ENCODE peak calls at places on chromosomes 2 and 18, in five cellular contexts. U, M, T, W and L are unnamed samples.

GRCh38 chr2:212284166-212284565 is 254.4 kb downstream of the ERBB4 start:
- DNase-seq in T (no peak), W (no peak), M (no peak), U (no peak), L (no peak)

GRCh38 chr18:9869713-9870430 is 15.9 kb upstream of the TXNDC2 start:
- DNase-seq in U (no peak), W (peak), M (peak), T (peak), L (peak)

GRCh38 chr2:38315707-38316333 is 61.3 kb downstream of the ATL2 start:
- DNase-seq in U (no peak), T (peak), W (peak), M (no peak), L (peak)

GRCh38 chr2:112257575-112257974 is 2.7 kb upstream of the ZC3H8 start:
- DNase-seq in T (no peak), M (no peak), U (no peak), W (peak), L (no peak)

GRCh38 chr2:61834893-61835292 is 19.0 kb downstream of the FAM161A start:
- DNase-seq in W (peak), M (no peak), T (no peak), U (no peak), L (no peak)

GRCh38 chr2:45759310-45759851 is 107.9 kb downstream of the PRKCE start:
- DNase-seq in T (no peak), M (no peak), W (peak), U (no peak), L (peak)

GRCh38 chr2:230643576-230644291 is 68.9 kb upstream of the CAB39 start:
- DNase-seq in T (no peak), W (no peak), M (no peak), U (peak), L (no peak)

GRCh38 chr18:3666526-3667254 is 216.7 kb downstream of the TGIF1 start:
- DNase-seq in T (no peak), W (no peak), U (no peak), M (no peak), L (no peak)

GRCh38 chr2:54772110-54772509 is 48.6 kb downstream of the EML6 start:
- DNase-seq in U (no peak), W (peak), T (no peak), M (no peak), L (no peak)

GRCh38 chr2:237629739-237630138 is 2.4 kb downstream of the LRRFIP1 start:
- DNase-seq in T (no peak), M (no peak), W (peak), U (no peak), L (peak)

GRCh38 chr2:33086400-33087015 is 139.8 kb downstream of the LTBP1 start:
- DNase-seq in T (no peak), M (no peak), W (peak), U (no peak), L (no peak)

GRCh38 chr2:104091894-104092293 is 762.0 kb upstream of the POU3F3 start:
- DNase-seq in T (no peak), W (no peak), U (no peak), M (no peak), L (no peak)

GRCh38 chr2:56713161-56713676 is 529.4 kb downstream of the CCDC85A start:
- DNase-seq in U (no peak), W (peak), T (no peak), M (no peak), L (no peak)

GRCh38 chr2:10084567-10084910 is 4.3 kb upstream of the CYS1 start:
- DNase-seq in W (no peak), T (no peak), M (no peak), U (no peak), L (no peak)

GRCh38 chr2:157887946-157888345 is 11.8 kb upstream of the ACVR1 start:
- DNase-seq in M (no peak), W (no peak), T (no peak), U (no peak), L (no peak)

GRCh38 chr2:197433770-197434438 is 924 bp downstream of the SF3B1 start:
- DNase-seq in U (no peak), T (no peak), M (no peak), W (peak), L (no peak)

GRCh38 chr18:47873625-47874024 is 56.8 kb downstream of the SMAD2 start:
- DNase-seq in M (no peak), W (no peak), U (no peak), T (no peak), L (no peak)

GRCh38 chr18:59275406-59275949 is 2.2 kb upstream of the RAX start:
- DNase-seq in W (no peak), T (no peak), U (no peak), M (no peak), L (no peak)

GRCh38 chr2:179106342-179107178 is 56.6 kb upstream of the CCDC141 start:
- DNase-seq in M (no peak), U (no peak), W (peak), T (peak), L (peak)

GRCh38 chr2:160261731-160262130 is 61.7 kb upstream of the ITGB6 start:
- DNase-seq in M (no peak), W (no peak), T (no peak), U (no peak), L (no peak)

GRCh38 chr2:199469514-199470360 is 12.0 kb upstream of the SATB2 start:
- DNase-seq in M (no peak), T (no peak), U (no peak), W (no peak), L (no peak)

GRCh38 chr2:151810506-151810905 is 17.7 kb downstream of the ARL5A start:
- DNase-seq in M (no peak), U (no peak), T (no peak), W (no peak), L (no peak)

GRCh38 chr2:137801228-137801627 is 163.0 kb upstream of the HNMT start:
- DNase-seq in W (no peak), M (no peak), U (no peak), T (no peak), L (no peak)

GRCh38 chr18:79156330-79156729 is 87.1 kb downstream of the ATP9B start:
- DNase-seq in T (no peak), W (no peak), M (no peak), U (no peak), L (no peak)

GRCh38 chr2:156329922-156330726 is 2.4 kb downstream of the NR4A2 start:
- DNase-seq in W (no peak), M (no peak), U (no peak), T (no peak), L (no peak)

GRCh38 chr2:237964578-237965404 is 2.0 kb upstream of the UBE2F start:
- DNase-seq in M (no peak), U (no peak), T (no peak), W (peak), L (no peak)

GRCh38 chr2:53535234-53535867 is 232.3 kb upstream of the CHAC2 start:
- DNase-seq in W (no peak), M (no peak), T (no peak), U (no peak), L (no peak)

GRCh38 chr2:148021059-148021985 is at the start of gene MBD5:
- DNase-seq in W (peak), T (peak), U (peak), M (no peak), L (peak)

GRCh38 chr2:989766-990467 is 39.3 kb downstream of the SNTG2 start:
- DNase-seq in M (no peak), U (no peak), W (no peak), T (no peak), L (no peak)

GRCh38 chr2:68710336-68710735 is 24.3 kb upstream of the ARHGAP25 start:
- DNase-seq in M (no peak), T (no peak), W (peak), U (no peak), L (no peak)

GRCh38 chr2:33209976-33210375 is 263.2 kb downstream of the LTBP1 start:
- DNase-seq in W (peak), M (no peak), U (no peak), T (no peak), L (no peak)

GRCh38 chr2:202671317-202672035 is 36.7 kb downstream of the FAM117B start:
- DNase-seq in M (no peak), T (no peak), W (no peak), U (no peak), L (no peak)

GRCh38 chr2:119739580-119740255 is 20.0 kb upstream of the PTPN4 start:
- DNase-seq in M (no peak), T (no peak), U (no peak), W (no peak), L (no peak)

GRCh38 chr2:75994759-75995158 is 284.0 kb upstream of the GCFC2 start:
- DNase-seq in U (no peak), T (no peak), M (no peak), W (no peak), L (no peak)

GRCh38 chr18:10877974-10878373 is 271.4 kb downstream of the PIEZO2 start:
- DNase-seq in M (no peak), W (no peak), U (no peak), T (no peak), L (no peak)

GRCh38 chr2:111656436-111656835 is 227.6 kb downstream of the ANAPC1 start:
- DNase-seq in W (no peak), T (no peak), U (no peak), M (no peak), L (no peak)

GRCh38 chr18:63788447-63789096 is 13.4 kb downstream of the SERPINB7 start:
- DNase-seq in M (no peak), W (peak), T (peak), U (no peak), L (no peak)

GRCh38 chr2:38750793-38751042 is 443 bp downstream of the SRSF7 start:
- DNase-seq in U (peak), W (no peak), T (peak), M (peak), L (peak)

GRCh38 chr2:132438650-132439030 is 22.0 kb downstream of the GPR39 start:
- DNase-seq in T (peak), W (peak), U (no peak), M (no peak), L (peak)

GRCh38 chr2:174013310-174013751 is 48.2 kb upstream of the SP3 start:
- DNase-seq in M (peak), U (peak), T (no peak), W (no peak), L (no peak)
- TF ChIP-seq POLR2A in M (peak), U (no peak), T (no peak), W (no peak), L (no peak)

GRCh38 chr2:28662468-28663095 is 89.0 kb upstream of the PPP1CB start:
- DNase-seq in M (peak), U (no peak), W (peak), T (no peak), L (no peak)

GRCh38 chr2:28666496-28667184 is 85.0 kb upstream of the PPP1CB start:
- DNase-seq in T (no peak), U (no peak), W (peak), M (no peak), L (no peak)

GRCh38 chr2:28663359-28663758 is 88.3 kb upstream of the PPP1CB start:
- DNase-seq in U (no peak), W (peak), M (no peak), T (no peak), L (no peak)

GRCh38 chr2:28664120-28664842 is 87.3 kb upstream of the PPP1CB start:
- DNase-seq in U (no peak), T (no peak), W (peak), M (peak), L (no peak)

DNA sequence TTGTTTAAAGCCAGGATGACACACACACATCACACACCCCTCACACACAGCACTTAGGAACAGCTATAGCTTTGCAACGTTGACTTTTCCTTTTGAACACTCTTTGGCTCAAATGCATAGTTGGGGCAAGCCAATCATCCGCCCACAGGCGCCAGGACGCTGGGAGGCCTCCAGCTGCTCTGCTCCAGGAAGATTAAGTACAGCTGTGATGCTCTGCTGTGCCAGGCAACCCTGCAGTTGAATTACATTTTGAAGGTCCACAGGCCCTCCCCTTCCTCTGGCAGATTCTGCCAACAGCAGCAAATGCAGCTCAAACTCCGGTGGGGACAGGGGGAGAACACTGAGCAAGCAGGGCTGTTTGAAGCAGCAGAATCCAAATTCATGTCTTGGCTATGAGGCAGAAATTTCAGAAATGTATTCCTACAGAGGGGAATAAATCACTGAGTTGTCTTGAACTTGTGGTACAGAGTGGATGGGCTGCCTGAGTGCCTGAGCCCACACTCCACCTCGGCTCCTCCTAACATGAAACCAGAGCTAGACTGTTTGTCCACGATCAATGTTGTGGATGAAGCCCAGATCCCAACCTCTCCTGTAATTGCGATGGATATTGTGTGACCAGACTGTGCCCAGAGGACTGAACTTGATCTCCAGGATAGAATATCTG is 86.5 kb upstream of the PPP1CB start:
- DNase-seq in T (no peak), U (no peak), M (peak), W (peak), L (no peak)
- TF ChIP-seq POLR2A in T (no peak), U (no peak), M (no peak), W (no peak), L (no peak)

GRCh38 chr2:70124983-70125480 is 37.8 kb downstream of the PCBP1 start:
- DNase-seq in U (peak), T (peak), M (peak), W (peak), L (no peak)
- TF ChIP-seq POLR2A in U (no peak), T (peak), M (no peak), W (no peak), L (peak)

DNA sequence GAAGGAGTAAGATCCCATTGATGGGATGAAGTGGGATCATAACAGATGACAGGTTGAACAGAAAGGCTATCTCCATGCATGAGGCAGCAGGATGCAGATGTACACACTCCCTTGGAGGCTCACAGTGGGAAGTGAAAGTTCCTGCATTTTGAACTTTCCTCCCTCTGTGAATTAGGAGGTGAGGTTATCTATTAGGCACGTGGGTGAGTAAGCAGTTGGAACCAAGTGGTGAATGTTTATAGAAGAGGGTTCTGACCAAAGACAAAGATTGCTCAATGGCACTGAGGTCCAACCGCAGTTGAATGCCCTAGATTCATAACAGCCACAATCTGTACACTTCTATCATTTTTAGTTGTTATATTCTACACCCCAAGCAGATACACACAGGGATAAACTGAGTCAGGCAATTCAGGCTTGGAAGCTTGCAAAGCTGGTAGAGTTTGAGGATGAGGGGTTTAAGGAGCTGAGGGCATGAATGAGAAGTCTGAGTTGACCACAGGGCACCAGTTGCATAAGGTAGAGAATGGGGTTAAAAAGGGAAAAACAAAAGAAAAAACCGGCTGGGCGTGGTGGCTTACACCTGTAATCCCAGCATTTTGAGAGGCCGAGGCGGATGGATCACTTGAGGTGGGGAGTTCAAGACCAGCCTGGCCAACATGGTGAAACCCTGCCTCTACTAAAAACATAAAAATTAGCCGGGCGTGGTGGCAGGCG is 7.1 kb upstream of the KCMF1 start:
- DNase-seq in W (peak), M (no peak), T (no peak), U (no peak), L (no peak)
- TF ChIP-seq POLR2A in W (peak), M (no peak), T (no peak), U (no peak), L (no peak)

DNA sequence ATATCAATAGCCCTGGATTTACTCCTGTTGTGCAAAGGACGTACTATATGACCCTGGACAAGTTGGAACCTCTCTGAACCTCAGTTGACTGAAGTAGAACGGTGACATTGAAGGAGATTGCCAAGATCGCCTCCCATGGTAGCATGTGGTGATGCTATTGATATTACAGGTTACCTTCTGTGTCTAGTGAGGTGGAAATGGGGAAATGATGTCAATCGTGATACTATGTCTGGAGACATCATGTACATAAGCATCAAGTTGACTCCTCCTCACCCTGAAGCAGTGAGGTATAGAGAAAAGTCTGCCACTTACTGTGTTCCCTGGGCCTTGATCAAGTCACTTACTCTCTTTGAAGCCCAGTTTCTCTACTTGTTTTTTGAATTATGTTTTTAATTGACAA is 93.9 kb downstream of the KLF7 start:
- DNase-seq in T (no peak), W (no peak), U (no peak), M (no peak), L (no peak)
- TF ChIP-seq POLR2A in T (no peak), W (no peak), U (no peak), M (no peak), L (no peak)

DNA sequence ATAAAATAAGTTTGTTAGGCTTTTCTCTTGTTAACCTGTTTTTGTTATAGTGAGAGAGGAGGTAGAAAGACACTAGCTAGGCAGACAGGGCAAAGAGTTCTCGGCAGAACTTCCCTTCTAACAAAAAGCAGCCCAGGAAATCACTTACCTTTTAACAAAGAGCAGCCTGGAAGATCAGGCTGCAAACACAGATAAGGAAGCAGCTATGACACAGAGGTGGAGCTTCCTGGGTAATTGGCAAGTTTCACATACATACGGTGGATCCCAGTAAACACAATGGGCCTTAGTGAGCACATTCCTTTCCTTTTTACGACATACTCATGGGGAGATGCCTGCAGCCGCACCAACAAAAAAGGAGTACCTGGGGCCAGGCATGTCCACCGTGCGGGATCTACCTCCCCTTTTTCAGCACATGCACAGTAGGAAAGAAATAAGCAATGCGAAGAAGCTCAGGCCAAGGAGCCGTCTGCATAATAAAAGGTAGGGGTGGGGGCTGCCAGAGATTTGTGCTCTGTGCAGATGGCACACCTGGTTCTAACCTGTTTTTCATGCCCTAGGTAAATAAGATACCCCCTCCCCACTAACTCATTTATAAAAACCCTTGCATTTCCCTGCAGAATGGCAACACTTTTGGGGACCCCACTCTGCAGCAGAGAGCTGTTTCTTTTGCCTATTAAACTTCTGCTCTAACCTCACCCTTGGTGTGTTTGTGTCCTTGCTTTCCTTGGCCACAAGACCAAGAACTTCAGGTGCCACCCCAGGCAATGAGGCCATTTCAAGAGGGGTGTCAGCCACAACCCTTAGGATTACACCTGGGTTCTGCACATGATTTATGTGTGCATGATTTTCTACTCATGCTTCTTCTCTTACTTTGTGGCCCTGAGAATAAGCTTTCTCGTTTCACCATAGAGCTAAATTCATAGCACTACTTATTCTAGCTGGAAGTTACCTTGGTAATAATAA is 26.5 kb downstream of the MDH1 start:
- DNase-seq in T (no peak), U (no peak), W (peak), M (no peak), L (peak)
- TF ChIP-seq POLR2A in T (no peak), U (no peak), W (no peak), M (no peak), L (no peak)

GRCh38 chr18:65527879-65528633 is 222.8 kb upstream of the CDH7 start:
- DNase-seq in M (no peak), T (no peak), U (no peak), W (no peak), L (no peak)
- TF ChIP-seq POLR2A in M (no peak), T (no peak), U (no peak), W (no peak), L (no peak)

DNA sequence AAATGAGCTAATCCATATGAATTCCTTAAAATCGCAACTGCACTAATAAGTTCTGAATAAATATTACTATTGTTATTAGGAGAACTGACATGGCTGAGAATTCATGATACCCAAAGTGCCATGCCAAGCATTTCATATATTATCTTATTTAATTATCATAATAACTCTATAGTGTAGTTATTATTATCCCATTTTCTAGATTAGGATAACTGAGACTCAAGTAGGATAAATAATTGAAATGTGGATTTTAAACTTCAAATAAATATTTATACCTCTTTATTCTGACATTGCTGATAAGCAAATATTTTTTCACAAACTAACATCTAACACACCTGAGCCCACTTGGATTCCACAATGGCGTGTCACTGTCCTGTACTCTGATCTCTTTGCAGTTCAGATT is 492.7 kb downstream of the IRS1 start:
- DNase-seq in U (no peak), T (no peak), M (no peak), W (no peak), L (no peak)
- TF ChIP-seq POLR2A in U (no peak), T (no peak), M (no peak), W (no peak), L (no peak)